ENCODE peak calls at places on chromosomes 11 and 22, in ten cellular contexts. V is activated B cell treated with CpG ODN at 0.5 μM for 24 hours; Y is neuronal stem cell; W is ELF-1; C is MV-4-11; D is CD4-positive, alpha-beta memory T cell; M is anterior cingulate cortex; G is neural progenitor cell; F is stimulated activated CD8-positive, alpha-beta memory T cell treated with anti-CD3 and anti-CD28 coated beads, Interleukin-15, amount 100 ng/mL, for 4 hours; O is dorsolateral prefrontal cortex. U is an unnamed sample.
A peak's percentile ranks its signal among the peaks of the same experiment; 100 is the strongest.

GRCh38 chr11:117724621-117725020 is 72.4 kb downstream of the DSCAML1 start:
- DNase-seq in V (no peak), Y (no peak), W (no peak), C (no peak), D (no peak), M (no peak), G (no peak), F (no peak), O (no peak), U (no peak)

GRCh38 chr11:110339456-110339855 is 43.0 kb upstream of the RDX start:
- DNase-seq in V (no peak), Y (no peak), W (no peak), C (no peak), D (no peak), M (no peak), G (no peak), F (no peak), O (no peak), U (no peak)

GRCh38 chr11:79973701-79974626 is 533.1 kb upstream of the TENM4 start:
- DNase-seq in V (no peak), Y (peak; percentile 31), W (peak; percentile 10), C (no peak), D (no peak), M (no peak), G (peak; percentile 62), F (no peak), O (no peak), U (no peak)

GRCh38 chr11:75351541-75352416 is at the start of gene ARRB1:
- DNase-seq in V (peak; percentile 31), Y (peak; percentile 48), W (peak; percentile 82), C (peak; percentile 57), D (peak; percentile 70), M (peak; percentile 33), G (peak; percentile 83), F (no peak), O (no peak), U (no peak)

GRCh38 chr11:24900524-24900923 is 403.7 kb downstream of the LUZP2 start:
- DNase-seq in V (no peak), Y (no peak), W (no peak), C (no peak), D (no peak), M (no peak), G (no peak), F (no peak), O (no peak), U (no peak)

GRCh38 chr11:10050561-10050960 is 243.5 kb downstream of the SBF2 start:
- DNase-seq in V (no peak), Y (no peak), W (no peak), C (no peak), D (no peak), M (no peak), G (no peak), F (no peak), O (no peak), U (no peak)

GRCh38 chr11:128653828-128654231 is 40.0 kb upstream of the FLI1 start:
- DNase-seq in V (no peak), Y (no peak), W (no peak), C (no peak), D (no peak), M (peak; percentile 36), G (peak; percentile 42), F (no peak), O (no peak), U (no peak)

GRCh38 chr22:40477683-40478348 is 107.4 kb downstream of the SGSM3 start:
- DNase-seq in V (no peak), Y (no peak), W (no peak), C (peak; percentile 33), D (no peak), M (no peak), G (no peak), F (no peak), O (no peak), U (no peak)

GRCh38 chr11:95652002-95652472 is 137.5 kb downstream of the FAM76B start:
- DNase-seq in V (no peak), Y (no peak), W (no peak), C (no peak), D (no peak), M (no peak), G (no peak), F (no peak), O (no peak), U (no peak)

GRCh38 chr11:18100926-18101656 is 4.8 kb downstream of the SAAL1 start:
- DNase-seq in V (no peak), Y (no peak), W (no peak), C (no peak), D (no peak), M (no peak), G (no peak), F (no peak), O (no peak), U (no peak)

GRCh38 chr11:113159967-113160621 is 154.3 kb upstream of the TTC12 start:
- DNase-seq in V (no peak), Y (no peak), W (no peak), C (no peak), D (no peak), M (no peak), G (peak; percentile 39), F (no peak), O (no peak), U (no peak)

GRCh38 chr11:116787786-116788486 is at the start of gene ZPR1:
- DNase-seq in V (peak; percentile 81), Y (peak; percentile 51), W (peak; percentile 67), C (peak; percentile 63), D (peak; percentile 86), M (peak; percentile 64), G (peak; percentile 73), F (peak; percentile 71), O (peak; percentile 82), U (no peak)

GRCh38 chr11:1010006-1010405 is 26.5 kb downstream of the MUC6 start:
- DNase-seq in V (no peak), Y (no peak), W (no peak), C (no peak), D (no peak), M (no peak), G (no peak), F (no peak), O (no peak), U (no peak)

GRCh38 chr11:87173185-87174039 is 135.7 kb downstream of the TMEM135 start:
- DNase-seq in V (no peak), Y (no peak), W (no peak), C (no peak), D (no peak), M (no peak), G (no peak), F (no peak), O (no peak), U (no peak)

GRCh38 chr11:35009191-35009940 is 92.9 kb downstream of the PDHX start:
- DNase-seq in V (no peak), Y (no peak), W (no peak), C (no peak), D (no peak), M (no peak), G (no peak), F (no peak), O (no peak), U (no peak)

GRCh38 chr11:38345286-38345685 is 1747.2 kb upstream of the RAG2 start:
- DNase-seq in V (no peak), Y (no peak), W (no peak), C (no peak), D (no peak), M (no peak), G (no peak), F (no peak), O (no peak), U (no peak)

GRCh38 chr22:19576460-19577421 is 52.5 kb upstream of the CLDN5 start:
- DNase-seq in V (no peak), Y (no peak), W (peak; percentile 67), C (peak; percentile 89), D (peak; percentile 7), M (no peak), G (peak; percentile 27), F (peak; percentile 61), O (no peak), U (no peak)

GRCh38 chr11:92550871-92551270 is 326.3 kb downstream of the FAT3 start:
- DNase-seq in V (no peak), Y (no peak), W (no peak), C (no peak), D (no peak), M (no peak), G (no peak), F (no peak), O (no peak), U (no peak)

GRCh38 chr11:111561801-111562325 is 21.3 kb downstream of the LAYN start:
- DNase-seq in V (no peak), Y (no peak), W (no peak), C (no peak), D (no peak), M (no peak), G (no peak), F (no peak), O (no peak), U (no peak)

GRCh38 chr11:86182976-86183584 is 61.5 kb upstream of the EED start:
- DNase-seq in V (no peak), Y (no peak), W (no peak), C (peak; percentile 36), D (peak; percentile 19), M (no peak), G (no peak), F (peak; percentile 34), O (no peak), U (no peak)

GRCh38 chr11:77557553-77557952 is 32.2 kb upstream of the AQP11 start:
- DNase-seq in V (no peak), Y (no peak), W (peak; percentile 44), C (peak; percentile 19), D (no peak), M (no peak), G (peak; percentile 65), F (no peak), O (no peak), U (no peak)

GRCh38 chr11:65053826-65054503 is 4.4 kb downstream of the NAALADL1 start:
- DNase-seq in V (no peak), Y (no peak), W (no peak), C (no peak), D (peak; percentile 38), M (no peak), G (no peak), F (no peak), O (no peak), U (no peak)

GRCh38 chr11:6586434-6587359 is 16.7 kb downstream of the RRP8 start:
- DNase-seq in V (no peak), Y (no peak), W (no peak), C (no peak), D (no peak), M (no peak), G (peak; percentile 86), F (no peak), O (peak; percentile 73), U (no peak)

GRCh38 chr22:50060441-50061140 is 2.5 kb upstream of the TTLL8 start:
- DNase-seq in V (no peak), Y (no peak), W (peak; percentile 77), C (no peak), D (no peak), M (no peak), G (no peak), F (no peak), O (no peak), U (no peak)

GRCh38 chr22:34111210-34111824 is 191.0 kb upstream of the LARGE1 start:
- DNase-seq in V (peak; percentile 17), Y (peak; percentile 20), W (peak; percentile 30), C (no peak), D (no peak), M (no peak), G (peak; percentile 67), F (no peak), O (no peak), U (no peak)

GRCh38 chr22:50714150-50714549 is 23.9 kb upstream of the ACR start:
- DNase-seq in V (no peak), Y (no peak), W (no peak), C (no peak), D (no peak), M (no peak), G (no peak), F (no peak), O (no peak), U (no peak)